ENCODE peak calls at places on chromosomes 12 and 14, in nine cellular contexts. V, S, F, Z, R, O, X, P and C are unnamed samples.

GRCh38 chr12:52495385-52495784 is 2.3 kb upstream of the KRT6A start:
- DNase-seq in R (no peak), P (no peak), F (no peak), Z (no peak), V (peak), X (no peak), S (peak), O (no peak), C (no peak)

GRCh38 chr12:48996794-48997718 is 2.1 kb downstream of the DDN start:
- DNase-seq in O (no peak), X (peak), S (peak), P (peak), R (no peak), V (peak), Z (no peak), F (no peak), C (peak)

GRCh38 chr12:124608451-124608870 is 41.0 kb upstream of the NCOR2 start:
- DNase-seq in O (no peak), V (no peak), S (no peak), X (no peak), Z (no peak), P (peak), R (no peak), F (no peak), C (peak)

GRCh38 chr12:11705010-11705409 is 55.5 kb downstream of the ETV6 start:
- DNase-seq in X (no peak), P (no peak), V (peak), S (peak), O (peak), F (peak), R (peak), Z (peak), C (no peak)

GRCh38 chr12:109440851-109441490 is 36.1 kb downstream of the KCTD10 start:
- DNase-seq in S (peak), V (peak), Z (no peak), R (no peak), O (no peak), P (no peak), F (no peak), X (no peak), C (no peak)

GRCh38 chr14:33689680-33690079 is 261.2 kb downstream of the EGLN3 start:
- DNase-seq in R (no peak), X (no peak), O (no peak), V (no peak), F (no peak), S (no peak), Z (no peak), P (no peak), C (no peak)

GRCh38 chr12:14384783-14385638 is 19.5 kb downstream of the ATF7IP start:
- DNase-seq in S (peak), V (peak), P (peak), X (peak), Z (peak), R (peak), O (peak), F (peak), C (peak)

GRCh38 chr14:21723431-21724045 is 49.9 kb upstream of the OR4E1 start:
- DNase-seq in V (no peak), O (no peak), F (no peak), X (no peak), S (peak), Z (no peak), P (no peak), R (no peak), C (no peak)

GRCh38 chr14:85675957-85676356 is 146.0 kb downstream of the FLRT2 start:
- DNase-seq in X (no peak), R (no peak), V (no peak), S (no peak), O (no peak), Z (no peak), P (no peak), F (no peak), C (no peak)

GRCh38 chr14:68574906-68575305 is 218.0 kb downstream of the ZFP36L1 start:
- DNase-seq in Z (no peak), X (peak), O (no peak), V (peak), R (no peak), F (no peak), P (no peak), S (peak), C (no peak)

GRCh38 chr12:132199101-132199500 is 54.8 kb downstream of the NOC4L start:
- DNase-seq in S (no peak), O (no peak), Z (no peak), V (no peak), P (no peak), R (no peak), X (no peak), F (no peak), C (no peak)

GRCh38 chr14:100827140-100827517 is 1.2 kb downstream of the MEG3 start:
- DNase-seq in Z (no peak), S (peak), V (peak), F (no peak), P (no peak), R (no peak), X (no peak), O (no peak), C (no peak)

GRCh38 chr12:49578471-49579112 is 10.7 kb upstream of the MCRS1 start:
- DNase-seq in F (no peak), X (no peak), Z (no peak), R (no peak), S (no peak), V (no peak), O (no peak), P (no peak), C (no peak)

GRCh38 chr12:88801227-88802225 is 221.3 kb upstream of the KITLG start:
- DNase-seq in P (no peak), V (no peak), S (no peak), O (no peak), F (no peak), Z (no peak), X (no peak), R (no peak), C (no peak)

GRCh38 chr12:49094104-49094948 is at the start of gene DHH:
- DNase-seq in S (peak), V (peak), O (no peak), R (no peak), Z (no peak), X (peak), P (no peak), F (no peak), C (no peak)

GRCh38 chr12:116520225-116520624 is 39.0 kb upstream of the MAP1LC3B2 start:
- DNase-seq in Z (no peak), P (no peak), O (no peak), F (no peak), R (no peak), S (no peak), V (no peak), X (no peak), C (no peak)
- H3K4me3 ChIP-seq in Z (no peak), P (no peak), O (no peak), F (no peak), R (no peak), S (no peak), V (no peak), X (no peak), C (no peak)

GRCh38 chr14:89430271-89430620 is 13.2 kb upstream of the FOXN3 start:
- DNase-seq in V (no peak), X (no peak), F (no peak), Z (no peak), S (no peak), R (no peak), P (no peak), O (no peak), C (no peak)

GRCh38 chr14:89429206-89430091 is 12.4 kb upstream of the FOXN3 start:
- DNase-seq in R (no peak), Z (no peak), P (no peak), V (no peak), O (no peak), S (no peak), X (peak), F (peak), C (no peak)

GRCh38 chr14:89428163-89428523 is 11.1 kb upstream of the FOXN3 start:
- DNase-seq in R (no peak), S (no peak), X (no peak), Z (no peak), O (no peak), P (no peak), F (no peak), V (no peak), C (no peak)

GRCh38 chr14:89427426-89428162 is 10.6 kb upstream of the FOXN3 start:
- DNase-seq in F (no peak), R (no peak), V (peak), Z (no peak), S (peak), P (no peak), O (no peak), X (peak), C (no peak)

DNA sequence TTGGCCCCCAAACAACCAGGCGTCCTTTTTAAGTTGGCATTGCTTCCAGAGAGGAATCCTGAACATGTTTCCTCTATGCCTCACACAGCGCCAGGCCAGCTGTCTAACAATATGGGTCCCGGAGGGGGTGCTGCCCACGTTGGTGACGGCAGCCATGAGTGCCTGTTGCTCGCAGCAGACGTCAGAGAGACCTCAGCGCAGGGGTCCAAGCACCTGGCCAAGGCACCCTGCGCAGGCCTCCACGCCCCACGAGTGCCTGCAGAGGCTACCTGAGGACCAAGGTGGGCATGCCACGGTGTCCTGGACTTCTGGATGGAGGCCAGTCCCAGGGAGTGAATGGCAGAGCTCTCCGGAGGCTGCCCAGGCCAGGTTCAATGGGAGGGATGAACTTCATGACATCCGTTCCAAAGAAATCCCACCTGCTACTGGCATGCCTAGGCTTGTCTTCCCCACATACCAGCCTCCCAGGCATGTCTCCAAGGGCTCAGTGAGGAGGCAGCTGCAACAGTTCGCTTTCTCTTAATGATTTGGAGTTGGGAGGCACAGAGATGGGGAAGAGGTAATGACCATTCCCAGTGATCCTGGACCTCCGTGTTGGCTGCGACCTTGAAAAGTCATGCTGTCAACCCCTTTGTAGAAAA is 11.6 kb upstream of the FOXN3 start:
- DNase-seq in X (peak), Z (no peak), V (no peak), F (no peak), O (no peak), R (no peak), S (no peak), P (no peak), C (no peak)
- H3K4me3 ChIP-seq in X (peak), Z (no peak), V (no peak), F (no peak), O (no peak), R (no peak), S (no peak), P (no peak), C (no peak)

GRCh38 chr12:95756362-95756761 is 34.2 kb downstream of the NTN4 start:
- DNase-seq in R (no peak), F (no peak), Z (no peak), X (no peak), V (no peak), O (no peak), S (no peak), P (no peak), C (no peak)
- H3K4me3 ChIP-seq in R (no peak), F (no peak), Z (no peak), X (no peak), V (no peak), O (no peak), S (no peak), P (no peak), C (no peak)

GRCh38 chr12:3728686-3729085 is 24.2 kb downstream of the CRACR2A start:
- DNase-seq in V (no peak), F (no peak), X (no peak), S (no peak), P (no peak), R (no peak), O (no peak), Z (no peak), C (no peak)
- H3K4me3 ChIP-seq in V (no peak), F (no peak), X (no peak), S (no peak), P (no peak), R (no peak), O (no peak), Z (no peak), C (no peak)